ENCODE peak calls at places on chromosomes 4 and X, in seven cellular contexts. E, G, V, L, T, Z and U are unnamed samples.

GRCh38 chr4:38740303-38740702 is 42.5 kb downstream of the TLR10 start:
- DNase-seq in G (no peak), V (no peak), Z (no peak), L (no peak), E (no peak), T (no peak), U (no peak)

GRCh38 chrX:125108926-125109325 is 210.7 kb upstream of the TEX13C start:
- DNase-seq in Z (no peak), G (no peak), T (no peak), L (no peak), E (no peak), V (no peak), U (no peak)

GRCh38 chrX:63652086-63652775 is 132.8 kb downstream of the ARHGEF9 start:
- DNase-seq in G (no peak), Z (no peak), V (no peak), T (no peak), E (no peak), L (no peak), U (no peak)

GRCh38 chr4:158906073-158906472 is 137.2 kb downstream of the FNIP2 start:
- DNase-seq in E (no peak), L (no peak), G (peak; percentile 58), Z (no peak), T (no peak), V (no peak), U (no peak)

GRCh38 chrX:45164021-45164621 is 36.6 kb downstream of the DIPK2B start:
- DNase-seq in Z (no peak), T (no peak), E (peak; percentile 72), V (peak; percentile 50), G (no peak), L (no peak), U (no peak)

GRCh38 chr4:16731776-16732380 is 166.6 kb downstream of the LDB2 start:
- DNase-seq in G (no peak), L (no peak), T (no peak), E (no peak), Z (no peak), V (no peak), U (no peak)

GRCh38 chrX:154482786-154483185 is 3.6 kb downstream of the UBL4A start:
- DNase-seq in T (no peak), V (no peak), G (no peak), L (no peak), Z (no peak), E (no peak), U (no peak)

GRCh38 chrX:14095702-14096101 is 66.0 kb upstream of the GEMIN8 start:
- DNase-seq in Z (no peak), G (peak; percentile 62), V (peak; percentile 76), L (peak; percentile 74), E (peak; percentile 28), T (peak; percentile 44), U (peak; percentile 3)

GRCh38 chr4:17567267-17567666 is 9.7 kb upstream of the LAP3 start:
- DNase-seq in E (no peak), V (no peak), L (no peak), Z (no peak), G (no peak), T (no peak), U (no peak)

GRCh38 chrX:105829006-105829405 is 6.7 kb downstream of the NRK start:
- DNase-seq in V (no peak), Z (no peak), G (no peak), T (no peak), L (no peak), E (no peak), U (no peak)

GRCh38 chr4:7952615-7953014 is 13.0 kb upstream of the AFAP1 start:
- DNase-seq in G (no peak), L (no peak), E (no peak), Z (no peak), V (no peak), T (no peak), U (no peak)

GRCh38 chr4:2931765-2932560 is 31.2 kb downstream of the NOP14 start:
- DNase-seq in E (peak; percentile 60), T (peak; percentile 64), Z (no peak), G (peak; percentile 82), L (no peak), V (no peak), U (no peak)

GRCh38 chr4:9938933-9939332 is 82.4 kb downstream of the SLC2A9 start:
- DNase-seq in Z (no peak), G (no peak), V (no peak), L (no peak), E (no peak), T (no peak), U (no peak)

DNA sequence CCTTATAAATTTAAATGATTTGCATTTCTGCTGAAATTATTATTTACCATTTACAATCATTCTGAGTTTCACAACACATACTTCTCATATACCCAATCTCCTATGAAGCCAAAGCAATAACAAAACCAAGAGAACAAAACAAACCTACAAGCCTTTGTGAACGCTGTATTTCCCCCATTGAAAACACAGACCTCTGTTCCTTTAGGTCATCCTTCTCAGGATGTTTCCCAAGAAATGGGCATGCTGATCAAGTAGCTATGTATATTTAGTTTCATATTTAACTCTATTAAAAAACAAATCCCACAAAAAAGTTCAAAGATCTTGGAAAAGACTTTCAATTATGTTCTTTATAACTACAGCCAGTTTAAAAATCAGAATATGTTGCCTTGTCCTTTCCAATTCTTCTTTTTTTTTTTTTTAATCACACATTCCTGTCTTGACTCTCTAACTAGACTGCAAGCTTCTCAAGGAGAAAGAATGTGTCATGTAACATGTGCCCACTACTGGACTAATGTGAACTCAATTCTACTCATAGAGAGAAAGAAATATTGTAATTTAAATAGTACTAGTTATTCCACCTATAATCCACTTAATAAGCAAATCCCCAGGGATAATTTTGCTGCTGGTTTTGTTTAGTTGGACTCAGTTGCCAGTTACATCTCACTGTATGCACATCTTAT is 84.3 kb upstream of the PRSS48 start:
- DNase-seq in L (no peak), Z (no peak), G (no peak), V (no peak), E (no peak), T (no peak), U (no peak)
- H3K27ac ChIP-seq in L (no peak overlapping the region), Z (no peak overlapping the region), G (no peak overlapping the region), V (no peak overlapping the region), E (no peak overlapping the region), T (no peak overlapping the region), U (no peak overlapping the region)

GRCh38 chr4:170003071-170004070 is 22.8 kb downstream of the MFAP3L start:
- DNase-seq in G (no peak), L (no peak), V (no peak), Z (no peak), T (no peak), E (no peak), U (no peak)
- H3K27ac ChIP-seq in G (no peak overlapping the region), L (peak overlapping the region; percentile 79), V (no peak overlapping the region), Z (peak overlapping the region; percentile 45), T (no peak overlapping the region), E (no peak overlapping the region), U (no peak overlapping the region)

GRCh38 chr4:1336079-1336478 is 10.9 kb upstream of the UVSSA start:
- DNase-seq in L (no peak), G (no peak), E (no peak), T (no peak), V (peak; percentile 52), Z (no peak), U (no peak)
- H3K27ac ChIP-seq in L (no peak overlapping the region), G (no peak overlapping the region), E (no peak overlapping the region), T (no peak overlapping the region), V (no peak overlapping the region), Z (no peak overlapping the region), U (no peak overlapping the region)

DNA sequence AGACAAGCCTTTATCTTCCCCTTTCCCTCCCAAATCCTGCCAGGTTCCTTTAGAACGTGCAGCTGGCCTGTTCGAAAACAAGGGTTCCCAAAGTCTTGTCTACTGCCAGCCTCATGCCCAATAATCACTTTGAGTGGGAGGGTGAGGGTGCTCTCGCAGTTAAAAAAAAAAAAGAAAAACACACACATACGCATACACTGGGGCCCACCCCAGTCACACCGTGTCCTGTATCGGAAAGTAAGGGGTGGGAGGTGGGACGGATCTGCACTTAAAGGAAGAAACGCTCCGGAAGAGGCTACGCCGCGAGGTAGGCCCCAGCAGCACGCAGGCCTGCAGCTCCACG is 495 bp downstream of the MAD2L1 start:
- DNase-seq in V (no peak), T (no peak), E (no peak), Z (no peak), G (peak; percentile 88), L (no peak), U (no peak)
- H3K27ac ChIP-seq in V (peak overlapping the region; percentile 94), T (peak overlapping the region; percentile 83), E (peak overlapping the region; percentile 83), Z (no peak overlapping the region), G (peak overlapping the region; percentile 92), L (peak overlapping the region; percentile 91), U (peak overlapping the region; percentile 63)

DNA sequence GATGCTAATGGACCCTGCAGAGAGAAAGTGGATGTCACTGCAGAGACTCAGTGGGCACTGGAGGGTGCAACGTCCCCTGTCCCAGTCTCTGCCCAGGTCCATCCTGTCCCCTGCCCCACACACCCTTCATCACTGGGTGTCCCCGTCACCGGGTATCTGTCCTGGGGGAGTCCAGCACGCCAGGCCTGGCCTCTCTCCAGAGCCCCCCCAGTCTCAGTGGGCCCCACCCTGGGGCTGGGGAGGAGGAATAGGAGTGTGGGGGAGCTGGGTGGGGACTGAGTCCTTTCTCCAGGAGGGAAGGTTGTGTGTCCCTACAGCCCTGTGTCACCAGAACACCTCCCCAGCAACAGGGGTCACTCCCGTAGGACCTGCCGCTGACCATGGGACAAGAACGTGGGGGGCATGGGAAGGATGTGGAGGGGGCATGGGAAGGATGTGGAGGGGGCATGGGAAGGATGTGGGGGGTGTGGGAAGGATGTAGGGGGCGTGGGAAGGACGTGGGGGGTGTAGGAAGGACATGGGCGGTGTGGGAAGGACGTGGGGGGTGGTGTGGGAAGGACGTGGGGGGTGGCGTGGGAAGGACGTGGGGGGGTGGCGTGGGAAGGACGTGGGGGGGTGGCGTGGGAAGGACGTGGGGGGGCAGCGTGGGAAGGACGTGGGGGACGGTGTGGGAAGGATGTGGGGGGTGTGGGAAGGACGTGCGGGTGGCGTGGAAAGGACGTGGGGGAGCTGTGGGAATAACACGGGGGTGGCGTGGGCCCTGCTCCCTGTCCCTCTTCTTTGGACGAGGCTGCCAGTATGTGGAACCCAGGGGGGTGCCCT is 21.0 kb upstream of the SPON2 start:
- DNase-seq in L (no peak), E (peak; percentile 21), Z (no peak), G (no peak), T (peak; percentile 40), V (peak; percentile 26), U (no peak)
- H3K27ac ChIP-seq in L (no peak overlapping the region), E (peak overlapping the region; percentile 37), Z (peak overlapping the region; percentile 56), G (no peak overlapping the region), T (peak overlapping the region; percentile 66), V (no peak overlapping the region), U (peak overlapping the region; percentile 99)

GRCh38 chr4:148054275-148054674 is 322.4 kb downstream of the ARHGAP10 start:
- DNase-seq in E (no peak), L (no peak), V (no peak), Z (no peak), T (no peak), G (peak; percentile 62), U (no peak)
- H3K27ac ChIP-seq in E (no peak overlapping the region), L (peak overlapping the region; percentile 10), V (no peak overlapping the region), Z (no peak overlapping the region), T (no peak overlapping the region), G (peak overlapping the region; percentile 65), U (no peak overlapping the region)